ENCODE peak calls at places on chromosomes 13 and 19, in four cellular contexts. D is IMR-90, C is K562, P is endothelial cell of umbilical vein. I is an unnamed sample. For H3K4me1 and H3K9me1, the result is how much of the 10 kb centered on the place peaks cover.

GRCh38 chr19:40006273-40006691 is 9.4 kb downstream of the ZNF546 start:
- DNase-seq in D (peak), C (peak), P (peak), I (no peak)

GRCh38 chr19:13095934-13096890 is 6.4 kb downstream of the LYL1 start:
- DNase-seq in D (no peak), C (peak), P (peak), I (no peak)

GRCh38 chr19:23787106-23787505 is 28.4 kb upstream of the ZNF681 start:
- DNase-seq in P (no peak), D (peak), C (no peak), I (no peak)

GRCh38 chr19:42857544-42857867 is 22.0 kb downstream of the PSG1 start:
- DNase-seq in P (no peak), C (no peak), D (no peak), I (no peak)

GRCh38 chr19:56273563-56274117 is 1.1 kb downstream of the EDDM13 start:
- DNase-seq in D (peak), P (peak), C (no peak), I (no peak)

GRCh38 chr19:55152017-55152416 is 3.0 kb upstream of the TNNT1 start:
- DNase-seq in D (no peak), C (peak), P (no peak), I (no peak)

GRCh38 chr13:68697551-68697950 is 1410.1 kb upstream of the ATXN8OS start:
- DNase-seq in D (no peak), P (no peak), C (peak), I (no peak)

GRCh38 chr19:46755077-46755852 is 9.0 kb upstream of the STRN4 start:
- DNase-seq in C (no peak), P (peak), D (peak), I (no peak)

GRCh38 chr13:97567510-97568243 is 133.7 kb downstream of the RAP2A start:
- DNase-seq in P (no peak), D (peak), C (no peak), I (peak)

GRCh38 chr13:113495494-113496251 is 5.2 kb upstream of the DCUN1D2 start:
- DNase-seq in C (no peak), P (peak), D (peak), I (no peak)

GRCh38 chr13:100646030-100646673 is 28.4 kb downstream of the TMTC4 start:
- DNase-seq in P (peak), D (peak), C (peak), I (no peak)

DNA sequence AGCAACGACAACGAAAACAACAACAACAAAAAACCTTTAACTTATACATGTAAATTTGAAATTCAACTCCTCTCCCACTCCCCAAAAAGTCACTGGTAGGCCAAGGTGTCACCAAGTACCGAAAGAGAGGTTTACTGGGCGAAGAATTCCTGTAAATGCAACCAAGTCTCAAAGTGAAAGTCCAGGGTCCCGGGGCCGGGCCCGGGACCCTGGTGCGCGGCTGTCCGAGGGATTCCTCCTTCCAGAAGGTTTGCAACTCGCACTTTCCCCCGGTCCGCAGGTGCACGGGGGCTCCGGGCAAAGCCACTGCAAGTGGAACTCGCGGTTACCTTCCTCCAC is 1.1 kb downstream of the STK24 start:
- DNase-seq in C (no peak), D (no peak), P (no peak), I (no peak)
- H3K4me1 ChIP-seq in C (under half), D (under half), P (under half), I (under half)

DNA sequence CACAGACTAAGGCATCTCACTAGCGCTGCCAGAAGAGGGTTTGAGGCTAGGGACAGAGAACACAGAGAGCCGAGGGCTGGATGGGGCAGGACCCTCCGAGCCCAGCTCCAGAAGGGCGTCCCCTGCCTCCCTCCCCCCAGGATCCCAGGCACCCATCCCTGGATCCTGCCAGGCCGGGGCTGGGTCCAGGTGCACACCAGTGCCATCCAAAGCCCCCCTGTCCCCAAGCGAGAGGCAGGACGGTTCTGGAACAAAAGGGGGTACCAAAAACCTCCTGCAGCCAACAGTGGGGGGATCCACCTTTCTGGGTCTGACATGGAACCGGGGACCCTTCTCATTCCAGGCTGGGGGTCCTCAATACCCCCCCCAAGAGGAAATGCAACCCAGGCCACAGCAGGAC is 4.4 kb upstream of the REXO1 start:
- DNase-seq in C (no peak), D (no peak), P (no peak), I (no peak)
- H3K9me1 ChIP-seq in C (under half), D (under half), P (under half), I (under half)

GRCh38 chr19:1867359-1867724 is 4.0 kb upstream of the KLF16 start:
- DNase-seq in C (no peak), P (no peak), D (no peak), I (no peak)
- H3K4me1 ChIP-seq in C (under half), P (under half), D (under half), I (under half)

DNA sequence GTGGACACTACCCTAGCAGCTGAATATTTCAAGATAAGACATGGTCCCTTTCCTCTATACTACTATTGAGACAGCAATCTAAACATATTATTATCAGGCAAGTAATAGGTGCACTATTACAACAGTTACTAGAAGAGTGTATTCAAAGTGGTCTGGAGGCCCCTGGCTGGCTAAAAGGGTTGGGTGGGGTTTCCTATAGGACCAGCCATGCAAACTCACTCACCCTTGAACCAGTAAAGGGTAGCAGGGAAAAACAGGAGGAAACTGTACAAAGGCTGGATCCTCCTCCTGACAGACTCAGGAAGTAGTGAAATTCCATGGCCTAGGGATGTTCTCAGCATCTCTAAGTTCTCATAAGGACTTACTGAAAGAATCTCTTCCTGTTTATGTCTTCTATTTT is 7.7 kb downstream of the SMAD9 start:
- DNase-seq in C (no peak), D (no peak), P (no peak), I (no peak)
- H3K9me1 ChIP-seq in C (under half), D (under half), P (under half), I (under half)